ENCODE peak calls at places on chromosomes 12 and 14, in five cellular contexts. L is RWPE1, Z is astrocyte of the spinal cord, N is stomach, F is fibroblast of lung. G is an unnamed sample.

GRCh38 chr12:119803391-119803791 is 73.7 kb downstream of the CIT start:
- DNase-seq in L (no peak), Z (peak; percentile 73), F (peak; percentile 77), N (no peak), G (no peak)

GRCh38 chr14:95507174-95507573 is 9.3 kb downstream of the SYNE3 start:
- DNase-seq in Z (peak; percentile 90), L (peak; percentile 96), N (peak; percentile 67), F (peak; percentile 92), G (peak; percentile 81)

GRCh38 chr14:69242311-69243224 is 17.4 kb upstream of the GALNT16 start:
- DNase-seq in Z (peak; percentile 78), L (peak; percentile 79), N (peak; percentile 69), F (peak; percentile 82), G (peak; percentile 17)

GRCh38 chr12:42916143-42916542 is 326.6 kb upstream of the PRICKLE1 start:
- DNase-seq in N (no peak), Z (no peak), F (no peak), L (no peak), G (no peak)

GRCh38 chr14:44778562-44778961 is 183.2 kb downstream of the KLHL28 start:
- DNase-seq in L (no peak), F (peak; percentile 54), Z (peak; percentile 45), N (no peak), G (peak; percentile 50)

GRCh38 chr12:42286741-42287140 is 39.2 kb downstream of the ZCRB1 start:
- DNase-seq in L (no peak), F (no peak), N (no peak), Z (no peak), G (no peak)

GRCh38 chr14:56196274-56196673 is 78.1 kb downstream of the PELI2 start:
- DNase-seq in Z (peak; percentile 40), L (no peak), N (no peak), F (peak; percentile 56), G (no peak)

GRCh38 chr14:28635387-28635786 is 131.2 kb upstream of the FOXG1 start:
- DNase-seq in L (no peak), F (peak; percentile 69), Z (peak; percentile 72), N (no peak), G (peak; percentile 22)

GRCh38 chr12:111942557-111942956 is 70.4 kb downstream of the TMEM116 start:
- DNase-seq in N (peak; percentile 27), L (peak; percentile 33), Z (peak; percentile 68), F (peak; percentile 71), G (peak; percentile 73)

GRCh38 chr12:90888316-90888715 is 66.7 kb downstream of the CCER1 start:
- DNase-seq in L (no peak), F (peak; percentile 53), Z (no peak), N (no peak), G (no peak)

GRCh38 chr14:102530828-102531478 is 21.4 kb upstream of the ANKRD9 start:
- DNase-seq in L (no peak), Z (no peak), N (no peak), F (no peak), G (no peak)

GRCh38 chr14:60756847-60757246 is 22.3 kb downstream of the MNAT1 start:
- DNase-seq in N (no peak), Z (peak; percentile 35), F (peak; percentile 70), L (no peak), G (no peak)

GRCh38 chr12:120833849-120834248 is 70.3 kb downstream of the SPPL3 start:
- DNase-seq in Z (no peak), F (no peak), N (no peak), L (no peak), G (no peak)

GRCh38 chr12:98469108-98469507 is 46.3 kb upstream of the TMPO start:
- DNase-seq in F (no peak), Z (no peak), N (no peak), L (no peak), G (no peak)

GRCh38 chr12:99390707-99391106 is 256.8 kb upstream of the GARIN6 start:
- DNase-seq in F (no peak), Z (no peak), N (no peak), L (no peak), G (no peak)

GRCh38 chr12:57111046-57111698 is at the start of gene STAT6:
- DNase-seq in Z (peak; percentile 84), L (peak; percentile 68), N (peak; percentile 87), F (peak; percentile 90), G (no peak)

GRCh38 chr12:21828111-21828775 is 53.7 kb upstream of the KCNJ8 start:
- DNase-seq in F (peak; percentile 74), Z (no peak), L (no peak), N (no peak), G (no peak)

GRCh38 chr12:94326727-94327126 is 132.9 kb downstream of the CEP83 start:
- DNase-seq in Z (peak; percentile 73), L (no peak), F (peak; percentile 43), N (no peak), G (peak; percentile 40)

GRCh38 chr12:22529281-22530060 is 14.9 kb downstream of the C2CD5 start:
- DNase-seq in L (no peak), N (no peak), Z (peak; percentile 39), F (peak; percentile 21), G (peak; percentile 66)

GRCh38 chr14:32820182-32820581 is 118.5 kb upstream of the NPAS3 start:
- DNase-seq in L (no peak), N (no peak), F (no peak), Z (no peak), G (no peak)

GRCh38 chr12:132677492-132677891 is 9.7 kb downstream of the POLE start:
- DNase-seq in L (no peak), Z (no peak), N (no peak), F (no peak), G (no peak)

GRCh38 chr14:100103261-100104005 is 38.2 kb downstream of the EVL start:
- DNase-seq in N (no peak), Z (peak; percentile 19), L (no peak), F (no peak), G (no peak)

GRCh38 chr14:100106260-100106659 is 41.0 kb downstream of the EVL start:
- DNase-seq in F (no peak), N (no peak), L (no peak), Z (no peak), G (no peak)

GRCh38 chr14:100104006-100104352 is 38.8 kb downstream of the EVL start:
- DNase-seq in F (no peak), N (no peak), Z (no peak), L (no peak), G (no peak)

GRCh38 chr14:100105357-100106169 is 40.3 kb downstream of the EVL start:
- DNase-seq in L (no peak), F (no peak), N (no peak), Z (no peak), G (no peak)

GRCh38 chr14:100104523-100105300 is 39.5 kb downstream of the EVL start:
- DNase-seq in L (no peak), Z (peak; percentile 76), N (no peak), F (peak; percentile 45), G (no peak)
- TF ChIP-seq CTCF in L (no peak), Z (peak; percentile 27), N (no peak), F (no peak), G (no peak)

GRCh38 chr12:54759751-54760150 is 94.6 kb upstream of the MUCL1 start:
- DNase-seq in F (no peak), Z (no peak), N (no peak), L (no peak), G (peak; percentile 10)
- TF ChIP-seq CTCF in F (no peak), Z (no peak), N (no peak), L (no peak), G (peak; percentile 58)

DNA sequence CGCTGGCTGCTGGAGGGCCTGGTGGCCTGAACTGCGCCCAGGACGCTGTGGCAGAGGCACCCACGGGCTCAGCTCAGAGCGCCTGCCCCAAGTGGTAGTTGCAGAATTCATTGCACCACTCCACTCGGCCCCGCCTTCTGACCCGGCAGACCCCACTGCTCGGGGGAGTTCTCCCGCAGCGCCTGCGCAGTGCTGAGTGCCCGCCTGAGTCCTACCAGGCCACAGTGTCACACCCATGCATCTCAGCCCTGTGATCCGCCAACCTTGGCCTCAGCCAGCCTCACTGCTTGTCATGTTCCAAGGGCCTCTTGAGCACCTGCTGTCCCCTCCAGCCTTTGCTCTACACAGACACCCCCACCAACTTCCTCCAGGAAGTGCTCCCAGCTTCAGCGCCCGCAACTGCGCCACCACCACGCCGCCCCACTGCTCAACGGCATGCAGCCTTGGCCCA is 12.2 kb downstream of the DEGS2 start:
- DNase-seq in N (no peak), F (no peak), Z (no peak), L (no peak), G (no peak)
- TF ChIP-seq CTCF in N (no peak), F (no peak), Z (no peak), L (no peak), G (no peak)

DNA sequence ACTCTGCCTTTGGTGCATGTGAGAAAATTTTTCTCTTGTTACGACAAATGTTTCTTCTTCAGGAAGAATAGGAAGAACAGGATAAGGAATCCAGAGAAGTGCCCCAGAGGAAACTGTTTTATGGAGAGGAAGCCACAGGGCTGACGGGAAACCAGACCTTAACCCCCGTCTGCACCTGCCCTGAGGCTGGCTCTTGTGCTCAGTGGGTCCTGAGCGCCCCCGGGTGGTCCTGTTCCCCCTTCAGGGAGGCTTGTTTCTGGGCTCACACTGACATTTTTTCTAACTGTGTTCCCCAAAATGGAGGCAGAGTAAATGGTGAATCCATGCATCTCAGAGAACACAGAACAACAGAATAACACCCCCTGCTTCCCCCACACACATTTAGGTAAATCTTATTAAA is 691.8 kb downstream of the TMEM121 start:
- DNase-seq in L (no peak), N (no peak), Z (no peak), F (no peak), G (no peak)
- TF ChIP-seq CTCF in L (no peak), N (no peak), Z (no peak), F (no peak), G (no peak)

GRCh38 chr12:10959777-10960176 is 20.7 kb upstream of the TAS2R14 start:
- DNase-seq in F (peak; percentile 30), N (no peak), Z (no peak), L (no peak), G (no peak)
- TF ChIP-seq CTCF in F (peak; percentile 13), N (no peak), Z (no peak), L (no peak), G (peak; percentile 8)

DNA sequence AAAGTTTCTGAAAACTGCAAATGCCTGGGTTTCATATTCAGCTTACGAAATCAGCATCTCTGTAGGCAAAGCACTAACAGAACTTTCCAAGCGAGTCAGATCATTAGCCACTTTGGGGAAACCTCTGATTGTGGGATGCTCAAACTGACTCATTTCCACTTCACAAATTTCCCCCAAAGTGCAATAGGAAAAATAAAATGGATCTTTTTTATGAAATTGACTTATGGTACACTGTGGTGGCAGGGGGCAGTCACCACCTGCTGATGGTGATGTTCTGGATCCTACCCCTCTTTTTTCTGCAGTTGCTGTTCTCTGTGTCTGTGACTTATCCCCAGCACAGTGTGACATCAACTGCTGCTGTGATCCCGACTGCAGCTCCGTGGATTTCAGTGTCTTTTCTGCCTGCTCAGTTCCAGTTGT is 5.6 kb downstream of the TCTN1 start:
- DNase-seq in Z (no peak), L (no peak), N (no peak), F (no peak), G (no peak)
- TF ChIP-seq CTCF in Z (no peak), L (no peak), N (no peak), F (no peak), G (peak; percentile 17)

G was measured in foreskin keratinocyte.